ENCODE peak calls at places on chromosome 10, in seven cellular contexts. Q is suprapubic skin; X is stimulated activated CD4-positive, alpha-beta T cell treated with anti-CD3 and anti-CD28 coated beads, Interleukin-1b, Interleukin-23, amount 100 ng/mL, for 1 hour; S is T-helper 1 cell; B is amniotic stem cell; V is epithelial cell of esophagus; D is SK-MEL-5. O is an unnamed sample.

GRCh38 chr10:14695833-14696232 is 78.9 kb downstream of the FAM107B start:
- DNase-seq in Q (no peak), X (no peak), S (no peak), B (no peak), V (no peak), D (no peak), O (no peak)

GRCh38 chr10:60760711-60761210 is 17.5 kb upstream of the CDK1 start:
- DNase-seq in Q (no peak), X (no peak), S (no peak), B (no peak), V (peak), D (no peak), O (no peak)

GRCh38 chr10:28914721-28915120 is 237.4 kb downstream of the BAMBI start:
- DNase-seq in Q (no peak), X (no peak), S (no peak), B (no peak), V (peak), D (no peak), O (no peak)

GRCh38 chr10:125629758-125630376 is 53.1 kb downstream of the TEX36 start:
- DNase-seq in Q (no peak), X (no peak), S (no peak), B (no peak), V (peak), D (peak), O (peak)

GRCh38 chr10:12701696-12702095 is 299.8 kb downstream of the CCDC3 start:
- DNase-seq in Q (no peak), X (no peak), S (no peak), B (no peak), V (peak), D (no peak), O (no peak)

GRCh38 chr10:58266003-58266825 is 1.5 kb downstream of the IPMK start:
- DNase-seq in Q (no peak), X (no peak), S (peak), B (peak), V (peak), D (peak), O (peak)

GRCh38 chr10:98235876-98236275 is 32.1 kb downstream of the LOXL4 start:
- DNase-seq in Q (no peak), X (no peak), S (no peak), B (no peak), V (no peak), D (no peak), O (no peak)

GRCh38 chr10:69417542-69417941 is 824 bp upstream of the TACR2 start:
- DNase-seq in Q (no peak), X (no peak), S (no peak), B (no peak), V (no peak), D (no peak), O (no peak)

GRCh38 chr10:82496114-82496513 is 621.1 kb downstream of the NRG3 start:
- DNase-seq in Q (no peak), X (no peak), S (no peak), B (no peak), V (no peak), D (no peak), O (no peak)

GRCh38 chr10:131638481-131639278 is 262.1 kb upstream of the PPP2R2D start:
- DNase-seq in Q (no peak), X (no peak), S (no peak), B (no peak), V (no peak), D (no peak), O (no peak)

GRCh38 chr10:598415-599170 is 90.9 kb downstream of the DIP2C start:
- DNase-seq in Q (no peak), X (no peak), S (no peak), B (peak), V (no peak), D (no peak), O (no peak)

GRCh38 chr10:77909755-77910375 is 16.7 kb downstream of the DLG5 start:
- DNase-seq in Q (no peak), X (no peak), S (no peak), B (peak), V (peak), D (no peak), O (no peak)

GRCh38 chr10:24579911-24580310 is 143.8 kb downstream of the ARHGAP21 start:
- DNase-seq in Q (no peak), X (no peak), S (no peak), B (no peak), V (no peak), D (no peak), O (no peak)

GRCh38 chr10:126350216-126350992 is 37.9 kb downstream of the ADAM12 start:
- DNase-seq in Q (no peak), X (no peak), S (no peak), B (no peak), V (peak), D (no peak), O (no peak)

GRCh38 chr10:107548301-107548700 is 383.8 kb upstream of the SORCS1 start:
- DNase-seq in Q (no peak), X (no peak), S (no peak), B (no peak), V (no peak), D (no peak), O (no peak)

GRCh38 chr10:11782793-11783557 is 40.2 kb upstream of the PROSER2 start:
- DNase-seq in Q (no peak), X (no peak), S (peak), B (peak), V (peak), D (peak), O (peak)

GRCh38 chr10:31477584-31477983 is 158.6 kb downstream of the ZEB1 start:
- DNase-seq in Q (no peak), X (no peak), S (no peak), B (no peak), V (no peak), D (no peak), O (no peak)

GRCh38 chr10:71220689-71221540 is 8.5 kb downstream of the UNC5B start:
- DNase-seq in Q (no peak), X (no peak), S (no peak), B (no peak), V (no peak), D (no peak), O (no peak)

GRCh38 chr10:99172130-99172738 is 63.4 kb downstream of the HPSE2 start:
- DNase-seq in Q (no peak), X (no peak), S (no peak), B (no peak), V (peak), D (peak), O (no peak)

GRCh38 chr10:89391882-89392756 is at the start of gene IFIT1:
- DNase-seq in Q (no peak), X (no peak), S (peak), B (peak), V (peak), D (peak), O (peak)

GRCh38 chr10:98394855-98395440 is 20.0 kb downstream of the PYROXD2 start:
- DNase-seq in Q (no peak), X (no peak), S (no peak), B (no peak), V (no peak), D (no peak), O (no peak)

GRCh38 chr10:110481948-110482347 is 15.8 kb upstream of the DUSP5 start:
- DNase-seq in Q (no peak), X (no peak), S (no peak), B (no peak), V (no peak), D (no peak), O (no peak)

O was measured in GM12864.